ENCODE peak calls at places on chromosome 21, in five cellular contexts. T is PC-3, O is GM10248, F is BE2C, C is nucleus accumbens. V is an unnamed sample.

GRCh38 chr21:38913120-38913975 is 107.6 kb downstream of the ETS2 start:
- DNase-seq in O (no peak), C (no peak), F (peak), T (peak), V (no peak)

GRCh38 chr21:17466166-17466565 is 46.7 kb upstream of the CXADR start:
- DNase-seq in C (no peak), T (peak), F (no peak), O (no peak), V (no peak)

GRCh38 chr21:31363720-31364119 is 19.7 kb upstream of the TIAM1 start:
- DNase-seq in F (no peak), O (no peak), C (no peak), T (no peak), V (no peak)

GRCh38 chr21:38951095-38951745 is 145.5 kb downstream of the ETS2 start:
- DNase-seq in O (no peak), C (no peak), F (no peak), T (no peak), V (no peak)

GRCh38 chr21:36428789-36429671 is 43.8 kb downstream of the CHAF1B start:
- DNase-seq in C (no peak), T (peak), O (no peak), F (no peak), V (no peak)

GRCh38 chr21:43825936-43826622 is 36.7 kb downstream of the RRP1 start:
- DNase-seq in O (no peak), T (peak), C (no peak), F (no peak), V (no peak)

GRCh38 chr21:34722684-34723300 is 54.0 kb downstream of the CLIC6 start:
- DNase-seq in C (no peak), T (peak), F (no peak), O (peak), V (no peak)

GRCh38 chr21:44892536-44893277 is 19.2 kb upstream of the PTTG1IP start:
- DNase-seq in C (no peak), F (peak), T (peak), O (peak), V (no peak)

GRCh38 chr21:41817228-41817627 is 50.4 kb upstream of the RIPK4 start:
- DNase-seq in O (peak), F (peak), T (peak), C (no peak), V (peak)